ENCODE peak calls at places on chromosome 5, in six cellular contexts. E, M, I, Q, D and F are unnamed samples.
A peak's percentile ranks its signal among the peaks of the same experiment; 100 is the strongest.

GRCh38 chr5:137365126-137365865 is 133.8 kb downstream of the SPOCK1 start:
- DNase-seq in E (no peak), M (no peak), I (no peak), Q (no peak), D (no peak), F (peak; percentile 5)

GRCh38 chr5:178331491-178331981 is 98.9 kb upstream of the PHYKPL start:
- DNase-seq in E (no peak), M (peak; percentile 51), I (no peak), Q (peak; percentile 69), D (no peak), F (no peak)

GRCh38 chr5:123511290-123511647 is 708 bp upstream of the CSNK1G3 start:
- DNase-seq in E (peak; percentile 70), M (no peak), I (peak; percentile 43), Q (no peak), D (no peak), F (peak; percentile 47)

GRCh38 chr5:1545126-1545797 is 21.5 kb upstream of the LPCAT1 start:
- DNase-seq in E (no peak), M (no peak), I (no peak), Q (no peak), D (no peak), F (no peak)

GRCh38 chr5:36521838-36522745 is 84.3 kb upstream of the SLC1A3 start:
- DNase-seq in E (no peak), M (no peak), I (no peak), Q (peak; percentile 20), D (no peak), F (no peak)

GRCh38 chr5:54289769-54290168 is 20.6 kb downstream of the ARL15 start:
- DNase-seq in E (no peak), M (no peak), I (no peak), Q (no peak), D (no peak), F (no peak)

GRCh38 chr5:65244031-65244430 is 237.7 kb downstream of the ADAMTS6 start:
- DNase-seq in E (no peak), M (no peak), I (no peak), Q (no peak), D (no peak), F (no peak)

GRCh38 chr5:149837680-149838269 is 106.8 kb downstream of the PDE6A start:
- DNase-seq in E (peak; percentile 68), M (no peak), I (peak; percentile 67), Q (peak; percentile 48), D (peak; percentile 56), F (peak; percentile 72)

GRCh38 chr5:83919071-83920041 is 198.7 kb upstream of the HAPLN1 start:
- DNase-seq in E (peak; percentile 64), M (no peak), I (no peak), Q (no peak), D (no peak), F (no peak)

GRCh38 chr5:123283031-123283430 is 140.2 kb downstream of the CEP120 start:
- DNase-seq in E (no peak), M (no peak), I (no peak), Q (no peak), D (no peak), F (peak; percentile 27)

GRCh38 chr5:179805529-179806249 is 977 bp downstream of the MGAT4B start:
- DNase-seq in E (no peak), M (peak; percentile 78), I (no peak), Q (peak; percentile 59), D (no peak), F (peak; percentile 49)

GRCh38 chr5:43497311-43498104 is 13.8 kb upstream of the TMEM267 start:
- DNase-seq in E (no peak), M (no peak), I (no peak), Q (no peak), D (no peak), F (no peak)

GRCh38 chr5:125611541-125611940 is 811.7 kb upstream of the GRAMD2B start:
- DNase-seq in E (no peak), M (no peak), I (no peak), Q (no peak), D (no peak), F (no peak)
- H3K4me3 ChIP-seq in E (no peak overlapping the region), M (no peak overlapping the region), I (no peak overlapping the region), Q (no peak overlapping the region), D (no peak overlapping the region), F (no peak overlapping the region)

GRCh38 chr5:15623794-15624193 is 123.8 kb downstream of the FBXL7 start:
- DNase-seq in E (no peak), M (no peak), I (no peak), Q (no peak), D (no peak), F (no peak)

GRCh38 chr5:15620501-15620900 is 120.5 kb downstream of the FBXL7 start:
- DNase-seq in E (peak; percentile 76), M (no peak), I (peak; percentile 72), Q (peak; percentile 50), D (peak; percentile 49), F (peak; percentile 49)

GRCh38 chr5:15618938-15619337 is 119.0 kb downstream of the FBXL7 start:
- DNase-seq in E (no peak), M (no peak), I (no peak), Q (no peak), D (no peak), F (no peak)

GRCh38 chr5:15615859-15616258 is 115.9 kb downstream of the FBXL7 start:
- DNase-seq in E (peak; percentile 20), M (no peak), I (no peak), Q (no peak), D (no peak), F (peak; percentile 21)

GRCh38 chr5:15621094-15621493 is 121.1 kb downstream of the FBXL7 start:
- DNase-seq in E (peak; percentile 20), M (no peak), I (no peak), Q (no peak), D (no peak), F (no peak)
- H3K4me3 ChIP-seq in E (no peak overlapping the region), M (no peak overlapping the region), I (no peak overlapping the region), Q (no peak overlapping the region), D (no peak overlapping the region), F (no peak overlapping the region)

DNA sequence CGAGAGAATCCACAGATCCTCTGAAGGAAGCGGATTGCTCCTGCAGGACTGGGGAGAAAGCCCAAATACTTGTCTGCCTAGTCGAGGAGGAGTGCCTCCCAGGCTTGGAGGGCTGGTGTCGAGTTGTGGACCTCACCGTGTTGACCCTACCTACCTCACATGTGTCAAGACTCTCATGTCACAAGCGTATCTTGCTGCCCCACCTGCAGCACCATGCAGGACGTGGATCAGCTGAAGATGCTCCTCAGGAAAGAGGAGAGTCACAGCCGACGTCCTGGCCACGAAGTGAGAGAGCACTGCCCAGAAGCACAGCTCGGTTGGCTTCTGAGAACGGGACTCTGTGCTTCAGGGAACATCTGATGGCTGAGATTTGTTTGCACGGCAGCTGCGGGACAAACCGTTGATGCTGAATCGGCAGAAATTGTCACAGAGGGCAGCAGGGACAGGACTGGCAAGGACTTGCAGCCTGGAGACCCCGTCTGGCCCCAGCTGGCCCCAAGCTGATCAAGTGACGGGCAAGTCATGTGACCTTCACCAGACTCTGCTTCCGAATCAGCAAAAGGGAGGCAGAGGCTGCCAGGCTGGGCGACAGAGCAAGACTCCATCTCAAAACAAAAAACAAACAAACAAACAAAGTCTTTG is 119.1 kb upstream of the ITGA1 start:
- DNase-seq in E (no peak), M (peak; percentile 34), I (no peak), Q (no peak), D (no peak), F (no peak)
- H3K4me3 ChIP-seq in E (no peak overlapping the region), M (no peak overlapping the region), I (peak overlapping the region; percentile 36), Q (no peak overlapping the region), D (no peak overlapping the region), F (no peak overlapping the region)

GRCh38 chr5:158868570-158868969 is 231.1 kb downstream of the EBF1 start:
- DNase-seq in E (no peak), M (no peak), I (no peak), Q (no peak), D (no peak), F (no peak)
- H3K4me3 ChIP-seq in E (no peak overlapping the region), M (no peak overlapping the region), I (no peak overlapping the region), Q (no peak overlapping the region), D (no peak overlapping the region), F (no peak overlapping the region)

GRCh38 chr5:136057401-136057951 is 28.7 kb downstream of the TGFBI start:
- DNase-seq in E (peak; percentile 84), M (no peak), I (peak; percentile 53), Q (no peak), D (peak; percentile 53), F (peak; percentile 93)
- H3K4me3 ChIP-seq in E (no peak overlapping the region), M (no peak overlapping the region), I (no peak overlapping the region), Q (no peak overlapping the region), D (no peak overlapping the region), F (no peak overlapping the region)

GRCh38 chr5:55554879-55555278 is 20.1 kb upstream of the PLPP1 start:
- DNase-seq in E (no peak), M (no peak), I (no peak), Q (no peak), D (no peak), F (no peak)
- H3K4me3 ChIP-seq in E (no peak overlapping the region), M (no peak overlapping the region), I (no peak overlapping the region), Q (no peak overlapping the region), D (no peak overlapping the region), F (no peak overlapping the region)

GRCh38 chr5:31640024-31640423 is 1.1 kb downstream of the PDZD2 start:
- DNase-seq in E (no peak), M (no peak), I (no peak), Q (no peak), D (no peak), F (no peak)
- H3K4me3 ChIP-seq in E (no peak overlapping the region), M (no peak overlapping the region), I (no peak overlapping the region), Q (peak overlapping the region; percentile 78), D (peak overlapping the region; percentile 62), F (no peak overlapping the region)

GRCh38 chr5:32278403-32278802 is 34.3 kb downstream of the MTMR12 start:
- DNase-seq in E (peak; percentile 82), M (no peak), I (peak; percentile 73), Q (no peak), D (peak; percentile 24), F (peak; percentile 93)

GRCh38 chr5:32275421-32275765 is 37.3 kb downstream of the MTMR12 start:
- DNase-seq in E (no peak), M (no peak), I (no peak), Q (no peak), D (no peak), F (no peak)

GRCh38 chr5:32277782-32278181 is 35.0 kb downstream of the MTMR12 start:
- DNase-seq in E (no peak), M (no peak), I (no peak), Q (no peak), D (no peak), F (no peak)

GRCh38 chr5:32274548-32275420 is 38.0 kb downstream of the MTMR12 start:
- DNase-seq in E (peak; percentile 72), M (no peak), I (peak; percentile 48), Q (no peak), D (no peak), F (peak; percentile 88)

GRCh38 chr5:32276173-32276853 is 36.4 kb downstream of the MTMR12 start:
- DNase-seq in E (peak; percentile 47), M (no peak), I (no peak), Q (no peak), D (no peak), F (no peak)
- H3K4me3 ChIP-seq in E (no peak overlapping the region), M (no peak overlapping the region), I (no peak overlapping the region), Q (no peak overlapping the region), D (no peak overlapping the region), F (no peak overlapping the region)